ENCODE peak calls at places on chromosomes 6 and 20, in seven cellular contexts. I, A, P, G, E, Y and F are unnamed samples.

GRCh38 chr20:63740070-63740500 is 509 bp downstream of the SLC2A4RG start:
- DNase-seq in G (no peak), Y (peak; percentile 34), P (no peak), I (peak; percentile 51), A (peak; percentile 38), E (peak; percentile 76), F (peak; percentile 67)

GRCh38 chr20:20665933-20666332 is 46.5 kb downstream of the RALGAPA2 start:
- DNase-seq in Y (no peak), G (no peak), E (no peak), I (no peak), P (no peak), A (no peak), F (no peak)

GRCh38 chr6:34108159-34108558 is 37.7 kb downstream of the GRM4 start:
- DNase-seq in G (no peak), I (no peak), P (no peak), E (no peak), A (no peak), Y (no peak), F (no peak)

GRCh38 chr6:150149146-150149545 is 6.3 kb downstream of the PPP1R14C start:
- DNase-seq in P (no peak), I (no peak), G (no peak), Y (no peak), E (no peak), A (no peak), F (no peak)

GRCh38 chr6:120736740-120737139 is 597.5 kb downstream of the TBC1D32 start:
- DNase-seq in I (no peak), G (no peak), A (no peak), E (no peak), Y (no peak), P (no peak), F (no peak)

GRCh38 chr6:39911513-39912125 is 22.6 kb downstream of the MOCS1 start:
- DNase-seq in Y (no peak), P (no peak), G (no peak), A (no peak), E (no peak), I (no peak), F (no peak)

GRCh38 chr6:53939830-53940229 is 145.0 kb downstream of the LRRC1 start:
- DNase-seq in G (no peak), I (no peak), A (no peak), P (no peak), Y (no peak), E (no peak), F (no peak)

GRCh38 chr6:10343320-10343719 is 71.6 kb downstream of the TFAP2A start:
- DNase-seq in E (no peak), P (no peak), Y (no peak), A (no peak), I (no peak), G (no peak), F (no peak)

GRCh38 chr20:64024141-64024990 is 11.6 kb upstream of the C20orf204 start:
- DNase-seq in P (no peak), G (no peak), Y (no peak), A (no peak), I (no peak), E (no peak), F (no peak)

GRCh38 chr6:12359051-12359450 is 68.9 kb downstream of the EDN1 start:
- DNase-seq in A (no peak), G (no peak), Y (no peak), I (no peak), E (no peak), P (no peak), F (no peak)

GRCh38 chr20:23362392-23363256 is 642 bp downstream of the GZF1 start:
- DNase-seq in I (no peak), P (no peak), E (peak; percentile 35), Y (peak; percentile 55), A (peak; percentile 11), G (no peak), F (no peak)

GRCh38 chr6:35014341-35014740 is 125.3 kb downstream of the ANKS1A start:
- DNase-seq in Y (no peak), P (no peak), I (peak; percentile 64), A (no peak), E (no peak), G (no peak), F (no peak)

GRCh38 chr6:170112583-170112860 is 178.4 kb downstream of the DLL1 start:
- DNase-seq in G (no peak), I (no peak), P (no peak), E (no peak), Y (no peak), A (no peak), F (no peak)

GRCh38 chr6:32460528-32460927 is 20.8 kb downstream of the HLA-DRA start:
- DNase-seq in I (no peak), P (no peak), E (no peak), G (no peak), Y (no peak), A (no peak), F (no peak)

GRCh38 chr6:33694401-33694931 is 17.0 kb downstream of the UQCC2 start:
- DNase-seq in E (no peak), P (no peak), G (peak; percentile 54), A (no peak), I (peak; percentile 64), Y (no peak), F (no peak)

GRCh38 chr6:125700591-125701353 is 48.7 kb upstream of the HEY2 start:
- DNase-seq in I (peak; percentile 4), E (no peak), P (no peak), Y (no peak), A (no peak), G (no peak), F (no peak)

GRCh38 chr6:3610206-3610605 is 141.3 kb downstream of the PXDC1 start:
- DNase-seq in P (no peak), E (no peak), I (no peak), G (no peak), Y (no peak), A (no peak), F (no peak)

GRCh38 chr20:44431502-44432234 is 44.0 kb upstream of the TTPAL start:
- DNase-seq in E (no peak), P (no peak), Y (no peak), A (no peak), G (no peak), I (no peak), F (no peak)

GRCh38 chr20:32995802-32996201 is 8.4 kb downstream of the SUN5 start:
- DNase-seq in P (no peak), A (no peak), E (peak; percentile 68), I (no peak), G (no peak), Y (no peak), F (no peak)

GRCh38 chr20:1357921-1358671 is 29.2 kb upstream of the SDCBP2 start:
- DNase-seq in I (no peak), P (no peak), Y (no peak), G (no peak), A (peak; percentile 22), E (no peak), F (no peak)

GRCh38 chr6:76702187-76702586 is 629.7 kb upstream of the IMPG1 start:
- DNase-seq in P (no peak), G (no peak), E (no peak), I (no peak), Y (no peak), A (no peak), F (no peak)

GRCh38 chr6:17439243-17439993 is 46.0 kb downstream of the CAP2 start:
- DNase-seq in A (no peak), P (no peak), I (no peak), E (no peak), G (no peak), Y (no peak), F (no peak)

GRCh38 chr6:116392158-116393032 is 21.6 kb downstream of the DSE start:
- DNase-seq in E (no peak), P (no peak), G (no peak), I (no peak), A (no peak), Y (no peak), F (no peak)

GRCh38 chr6:144585217-144585814 is 300.2 kb downstream of the UTRN start:
- DNase-seq in E (peak; percentile 21), A (peak; percentile 43), Y (peak; percentile 14), G (no peak), I (no peak), P (no peak), F (peak; percentile 9)

GRCh38 chr20:23631226-23631822 is 6.4 kb downstream of the CST3 start:
- DNase-seq in I (no peak), Y (no peak), P (no peak), A (no peak), G (no peak), E (no peak), F (no peak)

GRCh38 chr6:39844866-39845265 is 52.7 kb downstream of the DAAM2 start:
- DNase-seq in I (no peak), G (no peak), Y (no peak), E (no peak), A (no peak), P (no peak), F (no peak)

GRCh38 chr20:8803065-8803464 is 265.8 kb upstream of the PLCB4 start:
- DNase-seq in P (no peak), G (no peak), E (no peak), Y (no peak), I (no peak), A (no peak), F (no peak)

GRCh38 chr6:48281217-48281616 is 170.2 kb upstream of the PTCHD4 start:
- DNase-seq in E (no peak), Y (no peak), I (no peak), G (no peak), A (no peak), P (no peak), F (no peak)